ENCODE peak calls at places on chromosomes 2 and 18, in five cellular contexts. O is endothelial cell of umbilical vein, U is GM12892, N is uterus, F is HCT116. R is an unnamed sample.

GRCh38 chr18:1017227-1017626 is 112.6 kb downstream of the ADCYAP1 start:
- DNase-seq in N (no peak), O (no peak), F (no peak), U (no peak), R (no peak)

GRCh38 chr2:130352229-130352628 is 3.6 kb upstream of the PTPN18 start:
- DNase-seq in N (no peak), O (no peak), F (no peak), U (no peak), R (no peak)

GRCh38 chr2:155391613-155392012 is 693.1 kb downstream of the KCNJ3 start:
- DNase-seq in O (peak), F (no peak), U (no peak), N (no peak), R (no peak)

GRCh38 chr2:168392797-168393196 is 63.3 kb upstream of the CERS6 start:
- DNase-seq in N (no peak), F (no peak), O (no peak), U (no peak), R (no peak)

GRCh38 chr2:20456049-20456665 is 9.3 kb downstream of the RHOB start:
- DNase-seq in O (peak), N (peak), U (no peak), F (no peak), R (no peak)

GRCh38 chr18:58671941-58672565 is 788 bp downstream of the MALT1 start:
- DNase-seq in O (peak), N (no peak), F (no peak), U (peak), R (no peak)

GRCh38 chr2:212170382-212170781 is 368.2 kb downstream of the ERBB4 start:
- DNase-seq in F (no peak), U (no peak), O (no peak), N (no peak), R (no peak)

GRCh38 chr2:29013046-29013780 is 32.1 kb downstream of the TOGARAM2 start:
- DNase-seq in N (no peak), U (no peak), O (no peak), F (no peak), R (no peak)

GRCh38 chr2:204116154-204116792 is 179.7 kb downstream of the ICOS start:
- DNase-seq in F (no peak), N (peak), U (no peak), O (peak), R (no peak)

GRCh38 chr2:12347049-12347448 is 369.7 kb upstream of the TRIB2 start:
- DNase-seq in F (no peak), U (no peak), N (no peak), O (no peak), R (no peak)

GRCh38 chr2:200342235-200342634 is 35.7 kb downstream of the SPATS2L start:
- DNase-seq in U (no peak), N (no peak), O (no peak), F (no peak), R (no peak)

GRCh38 chr2:230712443-230713330 is at the start of gene CAB39:
- DNase-seq in U (peak), N (peak), F (peak), O (peak), R (peak)
- TF ChIP-seq POLR2A in U (peak), N (peak), F (peak), O (peak), R (peak)

GRCh38 chr2:39733070-39733674 is 45.9 kb downstream of the THUMPD2 start:
- DNase-seq in N (no peak), F (no peak), U (no peak), O (no peak), R (no peak)

GRCh38 chr2:39731546-39731945 is 47.5 kb downstream of the THUMPD2 start:
- DNase-seq in F (no peak), O (no peak), U (no peak), N (no peak), R (no peak)

GRCh38 chr2:39734451-39734850 is 44.6 kb downstream of the THUMPD2 start:
- DNase-seq in U (no peak), F (no peak), N (no peak), O (no peak), R (no peak)

GRCh38 chr2:39730685-39731302 is 48.3 kb downstream of the THUMPD2 start:
- DNase-seq in N (no peak), F (peak), U (no peak), O (peak), R (peak)

GRCh38 chr2:39732492-39732891 is 46.6 kb downstream of the THUMPD2 start:
- DNase-seq in F (no peak), N (no peak), O (no peak), U (no peak), R (no peak)
- TF ChIP-seq POLR2A in F (no peak), N (no peak), O (no peak), U (no peak), R (no peak)

DNA sequence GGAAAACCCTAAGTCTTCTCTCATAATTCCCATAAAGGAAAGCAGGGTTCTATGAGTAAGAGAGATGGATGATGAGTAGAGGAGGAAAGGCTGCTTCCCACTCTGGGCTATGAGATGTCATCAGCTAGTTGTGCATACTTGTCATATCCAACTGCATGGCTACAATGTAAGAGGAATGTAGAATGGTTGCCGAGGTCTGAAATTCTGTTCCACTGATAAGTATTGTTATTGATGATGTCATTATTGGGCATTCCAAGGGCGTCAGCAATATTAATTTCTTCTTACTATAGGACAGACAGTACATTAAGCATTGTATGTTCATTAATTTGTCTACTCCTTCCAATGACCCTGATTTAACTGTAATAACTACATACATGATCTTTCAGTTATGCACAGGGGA is 88.1 kb downstream of the L3MBTL4 start:
- DNase-seq in N (no peak), U (no peak), O (no peak), F (no peak), R (no peak)
- TF ChIP-seq POLR2A in N (no peak), U (no peak), O (no peak), F (no peak), R (no peak)

GRCh38 chr2:71419145-71419544 is 34.2 kb upstream of the DYSF start:
- DNase-seq in O (peak), N (no peak), U (no peak), F (no peak), R (peak)

GRCh38 chr2:71422786-71423185 is 30.6 kb upstream of the DYSF start:
- DNase-seq in N (no peak), F (no peak), O (peak), U (no peak), R (no peak)

GRCh38 chr2:71419976-71420375 is 33.4 kb upstream of the DYSF start:
- DNase-seq in F (no peak), N (no peak), U (no peak), O (peak), R (no peak)

GRCh38 chr2:71417300-71418202 is 35.8 kb upstream of the DYSF start:
- DNase-seq in F (peak), N (no peak), O (peak), U (no peak), R (peak)
- TF ChIP-seq POLR2A in F (no peak), N (no peak), O (no peak), U (no peak), R (no peak)

GRCh38 chr2:196101325-196101981 is 32.8 kb upstream of the DNAH7 start:
- DNase-seq in O (no peak), U (peak), F (no peak), N (no peak), R (peak)
- TF ChIP-seq POLR2A in O (no peak), U (peak), F (no peak), N (no peak), R (no peak)

GRCh38 chr18:35290070-35290735 is at the start of gene ZSCAN30:
- DNase-seq in F (peak), N (peak), U (peak), O (peak), R (peak)
- TF ChIP-seq POLR2A in F (no peak), N (peak), U (peak), O (peak), R (peak)

GRCh38 chr2:177165103-177165583 is 47.5 kb upstream of the HNRNPA3 start:
- DNase-seq in F (no peak), O (peak), N (peak), U (no peak), R (peak)
- TF ChIP-seq POLR2A in F (no peak), O (no peak), N (peak), U (no peak), R (no peak)

DNA sequence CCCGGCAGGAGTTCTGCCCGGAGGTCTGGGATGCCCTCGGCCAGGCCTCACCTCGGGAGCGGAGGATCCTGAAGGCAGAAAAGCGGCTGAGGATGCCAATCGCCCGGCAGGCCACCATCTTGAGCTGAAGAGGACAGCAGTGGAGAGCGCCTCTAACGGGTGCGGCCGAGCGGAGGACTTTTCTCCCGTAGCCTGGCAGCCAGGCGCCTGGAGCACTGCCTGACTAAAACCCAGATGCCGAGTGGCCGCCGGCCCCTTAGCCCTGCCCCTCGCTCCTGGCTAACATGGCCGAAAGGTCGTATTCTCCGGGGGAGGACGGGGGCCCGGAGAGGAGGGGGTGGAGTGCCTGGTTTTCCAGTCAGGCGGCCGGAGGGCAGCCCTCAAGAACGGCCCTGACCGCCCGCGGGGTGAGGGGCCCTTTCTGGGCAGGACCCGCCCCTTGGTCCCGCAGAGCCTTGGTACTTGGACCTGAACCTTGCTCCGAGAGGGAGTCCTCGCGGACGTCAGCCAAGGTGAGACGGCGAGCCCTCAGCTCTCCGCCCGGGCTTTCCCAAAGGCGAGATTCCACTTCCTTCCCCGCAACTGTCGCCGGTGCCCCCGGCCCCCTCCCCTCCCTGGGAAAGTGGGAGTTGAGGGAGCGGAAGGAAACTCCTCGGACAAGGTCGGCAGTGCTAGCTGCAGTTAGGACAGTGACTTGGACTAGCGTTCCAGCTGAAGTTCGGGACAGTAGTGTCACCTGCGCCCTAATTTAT is at the start of the genes HADHA and HADHB:
- DNase-seq in O (peak), F (peak), U (peak), N (peak), R (peak)
- TF ChIP-seq POLR2A in O (peak), F (peak), U (peak), N (peak), R (peak)

R was measured in erythroblast.